ENCODE peak calls at places on chromosome 13, in six cellular contexts. G is fibroblast of mammary gland; E is activated CD8-positive, alpha-beta memory T cell treated with anti-CD3 and anti-CD28 coated beads for 1 hour; Y is CD8-positive, alpha-beta T cell; U is DMS153; L is T follicular helper cell. V is an unnamed sample.

GRCh38 chr13:78258304-78258703 is 339.7 kb upstream of the EDNRB start:
- DNase-seq in G (no peak), E (no peak), Y (no peak), U (peak; percentile 21), L (no peak), V (no peak)

GRCh38 chr13:90447735-90448103 is 899.8 kb upstream of the MIR17HG start:
- DNase-seq in G (peak; percentile 69), E (no peak), Y (no peak), U (no peak), L (no peak), V (no peak)

GRCh38 chr13:45846681-45847080 is 4.9 kb downstream of the SIAH3 start:
- DNase-seq in G (no peak), E (no peak), Y (no peak), U (no peak), L (no peak), V (no peak)

GRCh38 chr13:74024856-74025255 is 109.3 kb downstream of the KLF12 start:
- DNase-seq in G (no peak), E (no peak), Y (no peak), U (no peak), L (no peak), V (no peak)

GRCh38 chr13:79782541-79783216 is 301.7 kb downstream of the NDFIP2 start:
- DNase-seq in G (no peak), E (no peak), Y (no peak), U (peak; percentile 97), L (no peak), V (peak; percentile 64)

GRCh38 chr13:42720858-42721219 is 60.5 kb upstream of the FAM216B start:
- DNase-seq in G (no peak), E (no peak), Y (no peak), U (no peak), L (no peak), V (no peak)

GRCh38 chr13:40158218-40158617 is 502.8 kb downstream of the COG6 start:
- DNase-seq in G (no peak), E (no peak), Y (no peak), U (no peak), L (no peak), V (no peak)

GRCh38 chr13:113403255-113404104 is 39.5 kb upstream of the GRTP1 start:
- DNase-seq in G (no peak), E (no peak), Y (no peak), U (no peak), L (no peak), V (no peak)

GRCh38 chr13:112995395-112996091 is 26.5 kb downstream of the MCF2L start:
- DNase-seq in G (no peak), E (no peak), Y (no peak), U (peak; percentile 82), L (no peak), V (no peak)

GRCh38 chr13:39016087-39016486 is 21.8 kb downstream of the PROSER1 start:
- DNase-seq in G (no peak), E (no peak), Y (no peak), U (no peak), L (no peak), V (peak; percentile 27)

GRCh38 chr13:48783181-48783630 is 129.5 kb downstream of the CYSLTR2 start:
- DNase-seq in G (peak; percentile 100), E (no peak), Y (no peak), U (no peak), L (no peak), V (peak; percentile 38)

GRCh38 chr13:60765700-60766411 is 368.8 kb downstream of the TDRD3 start:
- DNase-seq in G (no peak), E (no peak), Y (no peak), U (no peak), L (no peak), V (peak; percentile 32)

GRCh38 chr13:60431108-60431700 is 34.2 kb downstream of the TDRD3 start:
- DNase-seq in G (peak; percentile 76), E (no peak), Y (no peak), U (peak; percentile 69), L (no peak), V (peak; percentile 80)

GRCh38 chr13:89554801-89555200 is 1792.7 kb upstream of the MIR17HG start:
- DNase-seq in G (no peak), E (no peak), Y (no peak), U (peak; percentile 94), L (no peak), V (no peak)

GRCh38 chr13:113008841-113009240 is 39.8 kb downstream of the MCF2L start:
- DNase-seq in G (no peak), E (no peak), Y (no peak), U (no peak), L (no peak), V (no peak)

GRCh38 chr13:48000559-48001126 is 430 bp downstream of the SUCLA2 start:
- DNase-seq in G (no peak), E (no peak), Y (no peak), U (no peak), L (no peak), V (no peak)

GRCh38 chr13:42906257-42906656 is 85.8 kb downstream of the EPSTI1 start:
- DNase-seq in G (no peak), E (no peak), Y (no peak), U (no peak), L (no peak), V (no peak)

GRCh38 chr13:95228130-95228529 is 73.1 kb downstream of the ABCC4 start:
- DNase-seq in G (no peak), E (no peak), Y (no peak), U (no peak), L (no peak), V (peak; percentile 39)

GRCh38 chr13:50589651-50590054 is 253.8 kb downstream of the DLEU7 start:
- DNase-seq in G (peak; percentile 95), E (no peak), Y (no peak), U (no peak), L (no peak), V (no peak)

GRCh38 chr13:75256922-75257321 is 225.0 kb downstream of the TBC1D4 start:
- DNase-seq in G (no peak), E (no peak), Y (no peak), U (no peak), L (no peak), V (no peak)

GRCh38 chr13:50409186-50409585 is 393.9 kb downstream of the KCNRG start:
- DNase-seq in G (no peak), E (no peak), Y (no peak), U (no peak), L (no peak), V (no peak)

GRCh38 chr13:40406405-40407138 is 259.9 kb downstream of the FOXO1 start:
- DNase-seq in G (peak; percentile 92), E (no peak), Y (no peak), U (no peak), L (no peak), V (no peak)

GRCh38 chr13:24270639-24271131 is 38.7 kb upstream of the C1QTNF9 start:
- DNase-seq in G (peak; percentile 48), E (no peak), Y (peak; percentile 40), U (no peak), L (peak; percentile 37), V (peak; percentile 91)

GRCh38 chr13:98405690-98406344 is 171.1 kb downstream of the STK24 start:
- DNase-seq in G (no peak), E (no peak), Y (no peak), U (peak; percentile 43), L (no peak), V (no peak)

GRCh38 chr13:20711301-20712044 is 8.0 kb downstream of the IL17D start:
- DNase-seq in G (no peak), E (no peak), Y (no peak), U (no peak), L (no peak), V (no peak)

GRCh38 chr13:23728807-23729206 is 158.6 kb downstream of the TNFRSF19 start:
- DNase-seq in G (no peak), E (no peak), Y (no peak), U (no peak), L (no peak), V (no peak)

V was measured in Ammon's horn.